ENCODE peak calls at places on chromosomes 13 and 19, in ten cellular contexts. P is dorsolateral prefrontal cortex, V is cardiac muscle cell, H is ovary, U is fibroblast of pulmonary artery, Q is GM20000, F is thoracic aorta, G is gastrocnemius medialis, K is mammary epithelial cell, A is natural killer cell. O is an unnamed sample.

GRCh38 chr13:113751491-113751890 is 7.5 kb upstream of the TMEM255B start:
- DNase-seq in P (no peak), V (no peak), H (no peak), U (no peak), Q (no peak), F (no peak), G (no peak), K (no peak), A (no peak), O (no peak)

GRCh38 chr19:50796128-50796633 is 6.0 kb downstream of the ACP4 start:
- DNase-seq in P (no peak), V (no peak), H (no peak), U (no peak), Q (no peak), F (no peak), G (no peak), K (no peak), A (no peak), O (no peak)

GRCh38 chr13:106101201-106101600 is 434.3 kb downstream of the EFNB2 start:
- DNase-seq in P (no peak), V (no peak), H (no peak), U (no peak), Q (no peak), F (no peak), G (no peak), K (no peak), A (no peak), O (no peak)

GRCh38 chr13:26457212-26457611 is 100.3 kb upstream of the WASF3 start:
- DNase-seq in P (no peak), V (no peak), H (no peak), U (no peak), Q (no peak), F (no peak), G (peak; percentile 23), K (peak; percentile 32), A (no peak), O (no peak)

GRCh38 chr13:74251778-74252519 is 117.7 kb upstream of the KLF12 start:
- DNase-seq in P (no peak), V (no peak), H (no peak), U (no peak), Q (no peak), F (no peak), G (no peak), K (peak; percentile 55), A (no peak), O (no peak)

GRCh38 chr19:43782689-43783231 is 2.0 kb upstream of the KCNN4 start:
- DNase-seq in P (no peak), V (no peak), H (no peak), U (no peak), Q (no peak), F (no peak), G (no peak), K (peak; percentile 64), A (no peak), O (no peak)

GRCh38 chr19:4429266-4430200 is 27.1 kb downstream of the CHAF1A start:
- DNase-seq in P (peak; percentile 53), V (no peak), H (no peak), U (no peak), Q (no peak), F (no peak), G (no peak), K (no peak), A (no peak), O (no peak)

GRCh38 chr19:49907745-49908446 is 11.2 kb upstream of the IL4I1 start:
- DNase-seq in P (no peak), V (no peak), H (peak; percentile 25), U (no peak), Q (no peak), F (no peak), G (no peak), K (no peak), A (no peak), O (no peak)

GRCh38 chr13:51682691-51683090 is 98.4 kb downstream of the WDFY2 start:
- DNase-seq in P (no peak), V (no peak), H (no peak), U (peak; percentile 58), Q (no peak), F (no peak), G (no peak), K (no peak), A (no peak), O (no peak)

GRCh38 chr19:24032651-24033050 is 54.3 kb upstream of the ZNF254 start:
- DNase-seq in P (no peak), V (no peak), H (peak; percentile 35), U (no peak), Q (no peak), F (no peak), G (no peak), K (no peak), A (no peak), O (no peak)

DNA sequence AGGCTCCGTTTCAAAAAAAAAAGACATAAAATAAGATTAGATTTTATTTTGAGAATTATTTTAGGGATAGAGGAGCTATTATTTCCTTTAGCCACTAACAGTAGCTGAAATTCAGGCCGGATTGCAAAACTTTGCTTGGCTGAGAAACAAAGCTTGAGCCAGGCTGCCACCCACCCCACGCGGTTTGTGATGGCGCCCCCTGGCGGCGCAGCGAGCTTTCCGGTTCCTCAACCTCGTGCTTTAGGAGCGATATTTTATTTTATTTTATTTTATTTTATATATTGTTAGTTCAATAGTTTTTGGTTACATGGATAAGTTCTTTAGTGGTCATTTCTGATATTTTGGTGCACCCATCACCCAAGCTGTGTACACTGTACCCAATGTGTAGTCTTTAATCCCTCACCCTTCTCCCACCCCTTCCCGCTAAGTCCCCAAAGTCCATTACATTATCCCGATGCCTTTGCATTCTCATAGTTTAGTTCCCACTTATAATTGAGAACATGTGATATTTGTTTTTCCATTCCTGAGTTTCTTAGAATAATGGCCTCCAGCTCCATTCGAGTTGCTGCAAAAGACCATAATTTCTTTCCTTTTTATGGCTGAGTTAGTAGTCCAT is 19.8 kb upstream of the CEACAM4 start:
- DNase-seq in P (no peak), V (peak; percentile 29), H (no peak), U (peak; percentile 17), Q (no peak), F (no peak), G (no peak), K (no peak), A (no peak), O (no peak)
- TF ChIP-seq CTCF in P (no peak), V (peak; percentile 39), H (no peak), U (peak; percentile 35), Q (peak; percentile 19), F (no peak), G (no peak), K (peak; percentile 45), A (peak; percentile 48), O (peak; percentile 29)

DNA sequence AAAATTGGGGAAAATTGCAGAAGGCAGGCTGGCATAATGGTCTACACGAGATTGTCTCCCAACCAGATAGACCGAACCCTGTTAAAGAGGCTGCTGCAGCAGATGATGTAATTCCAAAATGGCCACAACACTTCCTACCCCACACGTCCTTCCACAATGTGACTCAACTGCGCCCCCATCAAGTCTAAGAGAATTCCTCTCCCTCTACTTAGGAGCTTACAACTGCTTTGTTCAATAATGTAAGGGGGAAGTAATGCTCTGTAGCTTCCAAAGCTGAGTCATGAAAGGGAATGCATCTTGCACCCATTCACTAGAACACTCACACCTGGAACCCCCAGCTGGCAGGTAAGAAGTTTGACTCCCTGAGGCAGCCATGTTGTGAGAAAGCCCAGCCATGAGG is 117.8 kb upstream of the IRS2 start:
- DNase-seq in P (no peak), V (no peak), H (no peak), U (no peak), Q (no peak), F (no peak), G (no peak), K (peak; percentile 33), A (no peak), O (no peak)
- TF ChIP-seq CTCF in P (no peak), V (no peak), H (no peak), U (no peak), Q (no peak), F (no peak), G (no peak), K (no peak), A (no peak), O (no peak)

GRCh38 chr19:31354919-31355318 is 5.7 kb upstream of the TSHZ3 start:
- DNase-seq in P (no peak), V (no peak), H (no peak), U (no peak), Q (no peak), F (no peak), G (no peak), K (no peak), A (no peak), O (no peak)

GRCh38 chr19:31356587-31357314 is 7.5 kb upstream of the TSHZ3 start:
- DNase-seq in P (no peak), V (no peak), H (no peak), U (no peak), Q (no peak), F (no peak), G (no peak), K (no peak), A (peak; percentile 59), O (no peak)

GRCh38 chr19:31355330-31356289 is 6.4 kb upstream of the TSHZ3 start:
- DNase-seq in P (no peak), V (no peak), H (no peak), U (no peak), Q (peak; percentile 21), F (no peak), G (no peak), K (no peak), A (no peak), O (no peak)

GRCh38 chr19:31354316-31354715 is 5.1 kb upstream of the TSHZ3 start:
- DNase-seq in P (no peak), V (no peak), H (no peak), U (no peak), Q (peak; percentile 15), F (no peak), G (no peak), K (no peak), A (no peak), O (no peak)

DNA sequence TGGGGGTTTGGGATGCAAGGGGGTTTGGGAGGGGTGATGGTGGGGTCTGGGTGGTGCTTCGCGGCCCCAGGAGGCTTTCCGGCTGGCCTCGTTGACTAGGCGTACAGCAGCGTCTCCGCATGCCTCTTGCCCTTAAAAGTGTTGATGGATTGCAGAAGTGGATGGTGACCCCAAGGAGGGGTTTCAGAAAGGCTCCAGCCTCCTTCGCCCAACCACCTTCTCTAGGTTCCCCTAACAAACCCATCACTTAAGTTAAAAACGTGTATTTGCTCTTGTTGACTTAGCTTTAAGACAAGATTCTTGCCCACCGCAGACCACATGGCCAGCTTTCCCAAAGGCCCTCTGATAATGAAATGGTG is 8.1 kb upstream of the TSHZ3 start:
- DNase-seq in P (no peak), V (no peak), H (no peak), U (no peak), Q (no peak), F (no peak), G (no peak), K (no peak), A (no peak), O (no peak)
- TF ChIP-seq CTCF in P (no peak), V (no peak), H (no peak), U (no peak), Q (no peak), F (no peak), G (no peak), K (no peak), A (peak; percentile 57), O (no peak)

DNA sequence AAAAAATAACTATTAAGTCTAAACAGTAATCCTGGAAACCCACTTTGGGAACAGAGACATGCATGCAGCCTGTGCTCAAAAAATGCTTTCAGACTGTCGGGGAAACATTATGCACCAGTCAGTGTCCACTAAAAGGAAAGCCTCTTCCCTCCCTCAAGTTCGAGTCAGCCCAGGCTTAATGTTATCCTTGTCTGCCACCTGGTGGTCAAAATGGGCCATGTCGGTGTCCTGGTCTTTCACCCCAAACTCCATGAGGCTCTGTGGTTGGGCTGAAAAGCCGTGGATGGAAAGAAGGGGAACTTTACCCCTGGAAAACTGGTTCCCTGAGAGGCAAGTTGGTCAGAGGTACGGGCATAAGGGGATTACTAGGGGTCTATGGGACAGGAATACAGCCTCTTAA is 88.4 kb upstream of the ZNF492 start:
- DNase-seq in P (no peak), V (peak; percentile 1), H (peak; percentile 81), U (peak; percentile 0), Q (peak; percentile 23), F (no peak), G (no peak), K (peak; percentile 5), A (no peak), O (peak; percentile 26)
- TF ChIP-seq CTCF in P (peak; percentile 76), V (no peak), H (peak; percentile 59), U (no peak), Q (peak; percentile 3), F (peak; percentile 76), G (no peak), K (peak; percentile 25), A (no peak), O (peak; percentile 23)

O was measured in GM10248.